ENCODE peak calls at places on chromosomes 4 and X, in nine cellular contexts. O is PC-3, F is A549, E is mesenchymal stem cell, X is H9, V is fibroblast of lung, U is mesendoderm, T is OCI-LY7, L is hepatocyte. A is an unnamed sample.

GRCh38 chr4:169744601-169745000 is 13.1 kb downstream of the HPF1 start:
- DNase-seq in O (peak; percentile 27), F (no peak), E (no peak), X (no peak), V (no peak), U (no peak), T (no peak), L (no peak), A (no peak)

GRCh38 chr4:77818077-77818666 is 996 bp downstream of the CNOT6L start:
- DNase-seq in O (peak; percentile 69), F (peak; percentile 72), E (peak; percentile 90), X (peak; percentile 66), V (peak; percentile 85), U (peak; percentile 85), T (peak; percentile 82), L (peak; percentile 85), A (peak; percentile 71)

GRCh38 chr4:76690091-76690905 is 207.6 kb downstream of the SOWAHB start:
- DNase-seq in O (peak; percentile 36), F (peak; percentile 14), E (peak; percentile 53), X (no peak), V (peak; percentile 26), U (peak; percentile 51), T (no peak), L (peak; percentile 45), A (no peak)

GRCh38 chr4:2812600-2812932 is 19.7 kb downstream of the SH3BP2 start:
- DNase-seq in O (no peak), F (no peak), E (no peak), X (no peak), V (no peak), U (no peak), T (peak; percentile 28), L (no peak), A (no peak)

GRCh38 chr4:122012735-122013134 is 60.9 kb upstream of the TRPC3 start:
- DNase-seq in O (no peak), F (no peak), E (peak; percentile 39), X (no peak), V (peak; percentile 66), U (no peak), T (no peak), L (no peak), A (peak; percentile 61)

GRCh38 chrX:31516492-31516891 is 444.7 kb upstream of the FTHL17 start:
- DNase-seq in O (no peak), F (no peak), E (no peak), X (no peak), V (no peak), U (no peak), T (no peak), L (no peak), A (no peak)

GRCh38 chr4:110309686-110310085 is 111.3 kb upstream of the ELOVL6 start:
- DNase-seq in O (no peak), F (no peak), E (no peak), X (no peak), V (peak; percentile 58), U (no peak), T (no peak), L (peak; percentile 41), A (peak; percentile 39)

GRCh38 chr4:2411786-2412510 is 6.5 kb downstream of the ZFYVE28 start:
- DNase-seq in O (no peak), F (no peak), E (no peak), X (no peak), V (no peak), U (no peak), T (no peak), L (no peak), A (no peak)

GRCh38 chrX:69150294-69150960 is 14.8 kb downstream of the PJA1 start:
- DNase-seq in O (peak; percentile 93), F (no peak), E (no peak), X (no peak), V (no peak), U (peak; percentile 81), T (no peak), L (no peak), A (no peak)

GRCh38 chr4:165191253-165191652 is 16.1 kb upstream of the KLHL2 start:
- DNase-seq in O (no peak), F (no peak), E (no peak), X (no peak), V (no peak), U (no peak), T (no peak), L (no peak), A (no peak)

GRCh38 chr4:127782025-127782274 is 172 bp upstream of the HSPA4L start:
- DNase-seq in O (peak; percentile 82), F (peak; percentile 64), E (no peak), X (peak; percentile 92), V (peak; percentile 85), U (peak; percentile 94), T (no peak), L (peak; percentile 95), A (peak; percentile 62)

GRCh38 chrX:122087353-122087752 is 1039.9 kb downstream of the GLUD2 start:
- DNase-seq in O (no peak), F (no peak), E (no peak), X (no peak), V (no peak), U (no peak), T (no peak), L (no peak), A (no peak)

GRCh38 chrX:143754183-143754582 is 33.6 kb upstream of the SPANXN2 start:
- DNase-seq in O (peak; percentile 47), F (no peak), E (no peak), X (no peak), V (no peak), U (no peak), T (no peak), L (no peak), A (no peak)

GRCh38 chr4:17094209-17094608 is 195.8 kb upstream of the LDB2 start:
- DNase-seq in O (no peak), F (no peak), E (peak; percentile 21), X (no peak), V (peak; percentile 21), U (no peak), T (no peak), L (no peak), A (no peak)

DNA sequence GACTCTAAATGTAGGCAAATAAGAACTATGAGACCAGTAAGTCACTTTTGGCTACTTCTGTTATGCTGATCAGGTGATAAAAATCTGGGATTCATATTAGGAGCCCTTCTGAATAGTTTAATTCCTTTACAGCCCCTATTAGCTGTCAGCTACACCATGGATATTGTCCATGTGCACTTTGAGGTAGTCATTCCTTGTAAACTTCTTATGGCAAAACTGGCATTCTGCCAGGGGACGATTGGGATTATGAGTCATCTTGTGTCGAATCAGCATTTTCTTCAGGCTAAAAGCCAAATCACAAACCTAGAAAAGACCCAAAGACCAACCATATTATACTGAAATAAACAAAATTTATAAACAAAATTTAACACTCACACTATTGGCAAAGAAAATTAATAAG is 227.6 kb downstream of the PRDM5 start:
- DNase-seq in O (peak; percentile 82), F (peak; percentile 3), E (peak; percentile 88), X (no peak), V (peak; percentile 87), U (no peak), T (no peak), L (peak; percentile 72), A (peak; percentile 54)
- H3K27ac ChIP-seq in O (no peak overlapping the region), F (no peak overlapping the region), E (no peak overlapping the region), X (no peak overlapping the region), V (no peak overlapping the region), U (no peak overlapping the region), T (no peak overlapping the region), L (peak overlapping the region; percentile 34), A (no peak overlapping the region)

GRCh38 chr4:151344948-151345347 is 19.5 kb upstream of the SH3D19 start:
- DNase-seq in O (no peak), F (no peak), E (no peak), X (no peak), V (no peak), U (no peak), T (no peak), L (no peak), A (no peak)
- H3K4me2 ChIP-seq in O (no peak overlapping the region), F (no peak overlapping the region), E (no peak overlapping the region), X (no peak overlapping the region), V (no peak overlapping the region), U (no peak overlapping the region), T (no peak overlapping the region), L (no peak overlapping the region), A (no peak overlapping the region)

GRCh38 chr4:146709956-146710355 is 71.3 kb downstream of the POU4F2 start:
- DNase-seq in O (peak; percentile 45), F (no peak), E (no peak), X (no peak), V (no peak), U (no peak), T (no peak), L (peak; percentile 4), A (no peak)
- H3K27ac ChIP-seq in O (no peak overlapping the region), F (no peak overlapping the region), E (no peak overlapping the region), X (no peak overlapping the region), V (no peak overlapping the region), U (no peak overlapping the region), T (no peak overlapping the region), L (no peak overlapping the region), A (no peak overlapping the region)

GRCh38 chr4:52837716-52838558 is 24.2 kb upstream of the RASL11B start:
- DNase-seq in O (peak; percentile 87), F (no peak), E (peak; percentile 80), X (no peak), V (peak; percentile 42), U (peak; percentile 93), T (no peak), L (peak; percentile 54), A (peak; percentile 83)

GRCh38 chr4:52841707-52842456 is 20.2 kb upstream of the RASL11B start:
- DNase-seq in O (no peak), F (no peak), E (peak; percentile 32), X (no peak), V (peak; percentile 33), U (no peak), T (no peak), L (no peak), A (peak; percentile 67)

GRCh38 chr4:52840531-52841350 is 21.4 kb upstream of the RASL11B start:
- DNase-seq in O (peak; percentile 23), F (no peak), E (no peak), X (no peak), V (no peak), U (peak; percentile 63), T (no peak), L (no peak), A (no peak)

GRCh38 chr4:52836653-52837052 is 25.5 kb upstream of the RASL11B start:
- DNase-seq in O (no peak), F (no peak), E (peak; percentile 32), X (no peak), V (no peak), U (no peak), T (no peak), L (no peak), A (no peak)

DNA sequence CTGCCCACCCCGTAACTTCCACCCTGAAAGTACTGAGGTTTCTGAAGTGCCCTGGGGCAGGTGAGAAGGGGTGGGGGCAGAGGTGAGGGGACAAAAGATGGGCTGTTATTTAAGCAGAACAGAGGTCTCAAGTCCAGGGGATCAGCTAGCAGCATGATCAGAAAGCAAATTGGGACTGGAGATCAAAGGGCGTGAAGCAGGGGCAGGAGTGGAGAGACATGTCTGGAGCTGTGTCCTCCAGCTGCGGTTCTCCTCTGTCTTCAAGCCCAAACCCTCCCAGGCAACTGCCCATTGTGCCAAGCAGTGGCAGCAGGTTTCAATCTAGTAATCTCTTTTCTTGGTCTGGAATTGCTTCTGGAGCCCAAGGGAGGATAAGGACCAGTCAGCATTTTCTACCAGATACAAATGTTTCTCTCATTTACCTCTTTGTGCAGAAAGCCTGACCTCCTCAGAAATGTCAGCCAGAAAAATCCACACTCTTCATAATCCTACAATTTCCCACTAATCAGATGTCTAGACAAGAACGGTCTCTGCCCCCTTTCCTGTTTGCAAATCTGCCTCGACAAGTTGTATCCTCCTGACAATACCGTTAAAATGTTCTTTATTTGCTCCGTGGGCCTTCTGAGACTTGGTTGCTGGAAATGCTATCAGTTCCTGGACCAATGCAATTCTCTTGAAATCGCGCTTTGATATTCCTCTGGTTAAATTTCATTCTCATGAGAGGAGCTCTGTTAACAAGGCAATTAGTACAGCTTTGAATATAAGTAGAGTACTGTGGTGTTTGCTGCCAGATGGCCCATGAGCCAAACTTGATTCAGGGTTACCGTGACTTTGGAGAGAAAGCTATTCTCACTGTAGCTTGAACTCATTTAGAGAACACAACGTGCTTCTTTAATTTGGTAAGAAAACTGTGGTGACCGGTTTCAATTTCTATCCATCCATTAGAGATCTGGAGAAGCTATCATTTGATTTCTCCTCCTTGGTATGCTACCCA is 23.1 kb upstream of the RASL11B start:
- DNase-seq in O (no peak), F (no peak), E (no peak), X (no peak), V (no peak), U (peak; percentile 44), T (no peak), L (no peak), A (no peak)
- H3K4me2 ChIP-seq in O (peak overlapping the region; percentile 65), F (no peak overlapping the region), E (no peak overlapping the region), X (no peak overlapping the region), V (no peak overlapping the region), U (no peak overlapping the region), T (no peak overlapping the region), L (peak overlapping the region; percentile 8), A (peak overlapping the region; percentile 77)

A was measured in astrocyte.